ENCODE peak calls at places on chromosome 9, in ten cellular contexts. H is left ventricle myocardium inferior; I is stimulated activated CD4-positive, alpha-beta T cell treated with anti-CD3 and anti-CD28 coated beads, Interleukin-12 subunit alpha, Interleukin-12 subunit beta, amount 100 ng/mL, for 4 hours; J is activated CD4-positive, CD25-positive, alpha-beta regulatory T cell; L is CD4-positive, alpha-beta memory T cell; G is cerebellar cortex; Z is HCT116; W is NCI-H1105 treated with DMSO at 0.1 percent for 48 hours; R is NCI-H748 treated with DMSO at 0.1 percent for 48 hours; F is adipocyte. T is an unnamed sample.

GRCh38 chr9:106590759-106591505 is 272.0 kb upstream of the ZNF462 start:
- DNase-seq in H (no peak), I (no peak), J (no peak), L (no peak), G (no peak), Z (no peak), W (no peak), R (no peak), F (no peak), T (no peak)

GRCh38 chr9:131739192-131739961 is 499 bp downstream of the RAPGEF1 start:
- DNase-seq in H (peak; percentile 41), I (peak; percentile 43), J (no peak), L (peak; percentile 40), G (no peak), Z (no peak), W (peak; percentile 12), R (no peak), F (peak; percentile 72), T (peak; percentile 40)

GRCh38 chr9:95192631-95193030 is 124.9 kb downstream of the FANCC start:
- DNase-seq in H (no peak), I (no peak), J (no peak), L (no peak), G (no peak), Z (no peak), W (no peak), R (no peak), F (no peak), T (peak; percentile 36)

GRCh38 chr9:134891713-134892112 is 11.1 kb downstream of the FCN2 start:
- DNase-seq in H (no peak), I (no peak), J (no peak), L (no peak), G (no peak), Z (no peak), W (no peak), R (no peak), F (no peak), T (no peak)

GRCh38 chr9:87655731-87656130 is 70.2 kb upstream of the CTSL start:
- DNase-seq in H (no peak), I (no peak), J (no peak), L (no peak), G (no peak), Z (no peak), W (no peak), R (no peak), F (no peak), T (no peak)

GRCh38 chr9:135349212-135349962 is 130.2 kb upstream of the PPP1R26 start:
- DNase-seq in H (no peak), I (no peak), J (no peak), L (no peak), G (no peak), Z (no peak), W (no peak), R (no peak), F (no peak), T (no peak)

GRCh38 chr9:93127395-93127911 is 6.6 kb downstream of the NINJ1 start:
- DNase-seq in H (peak; percentile 31), I (no peak), J (no peak), L (no peak), G (no peak), Z (no peak), W (no peak), R (no peak), F (peak; percentile 46), T (no peak)

GRCh38 chr9:121463026-121463827 is 36.4 kb downstream of the GGTA1 start:
- DNase-seq in H (peak; percentile 54), I (no peak), J (no peak), L (no peak), G (peak; percentile 23), Z (peak; percentile 6), W (no peak), R (no peak), F (peak; percentile 46), T (peak; percentile 23)

GRCh38 chr9:18568969-18569368 is 95.0 kb downstream of the ADAMTSL1 start:
- DNase-seq in H (no peak), I (no peak), J (no peak), L (no peak), G (no peak), Z (no peak), W (peak; percentile 60), R (peak; percentile 84), F (no peak), T (no peak)

GRCh38 chr9:18861599-18862546 is 171.1 kb downstream of the SAXO1 start:
- DNase-seq in H (peak; percentile 35), I (no peak), J (no peak), L (no peak), G (no peak), Z (no peak), W (no peak), R (no peak), F (no peak), T (peak; percentile 28)

GRCh38 chr9:11735391-11735790 is 957.8 kb upstream of the TYRP1 start:
- DNase-seq in H (no peak), I (no peak), J (no peak), L (no peak), G (no peak), Z (no peak), W (no peak), R (no peak), F (no peak), T (no peak)

GRCh38 chr9:132458432-132458831 is 48.4 kb downstream of the CFAP77 start:
- DNase-seq in H (no peak), I (no peak), J (no peak), L (no peak), G (no peak), Z (no peak), W (no peak), R (no peak), F (no peak), T (no peak)

GRCh38 chr9:136316271-136316751 is 11.0 kb upstream of the GPSM1 start:
- DNase-seq in H (no peak), I (no peak), J (no peak), L (no peak), G (no peak), Z (no peak), W (no peak), R (no peak), F (no peak), T (no peak)

GRCh38 chr9:108838017-108838416 is 17.8 kb downstream of the ACTL7B start:
- DNase-seq in H (no peak), I (no peak), J (no peak), L (no peak), G (no peak), Z (no peak), W (no peak), R (no peak), F (peak; percentile 61), T (no peak)

GRCh38 chr9:126471084-126471611 is 142.6 kb upstream of the LMX1B start:
- DNase-seq in H (peak; percentile 67), I (peak; percentile 39), J (peak; percentile 23), L (peak; percentile 86), G (no peak), Z (no peak), W (no peak), R (no peak), F (peak; percentile 76), T (peak; percentile 21)

GRCh38 chr9:91253488-91253887 is 108.2 kb downstream of the AUH start:
- DNase-seq in H (no peak), I (no peak), J (no peak), L (peak; percentile 34), G (no peak), Z (peak; percentile 6), W (no peak), R (no peak), F (no peak), T (no peak)

GRCh38 chr9:4308482-4308881 is 8.6 kb upstream of the GLIS3 start:
- DNase-seq in H (no peak), I (no peak), J (no peak), L (no peak), G (no peak), Z (no peak), W (no peak), R (no peak), F (no peak), T (no peak)

T was measured in dermis microvascular lymphatic vessel endothelial cell.